ENCODE peak calls at places on chromosomes 2 and 18, in four cellular contexts. M is left ventricle myocardium inferior, X is kidney, F is esophagus squamous epithelium. I is an unnamed sample.

GRCh38 chr2:191150451-191151314 is at the start of gene STAT4:
- DNase-seq in M (no peak), X (peak; percentile 76), F (peak; percentile 4), I (no peak)

GRCh38 chr18:55477537-55478300 is 110.3 kb downstream of the TCF4 start:
- DNase-seq in M (no peak), X (no peak), F (no peak), I (no peak)

GRCh38 chr2:210660-211059 is 53.2 kb downstream of the SH3YL1 start:
- DNase-seq in M (no peak), X (no peak), F (no peak), I (no peak)

GRCh38 chr2:234091432-234091879 is 41.0 kb downstream of the SPP2 start:
- DNase-seq in M (no peak), X (no peak), F (no peak), I (no peak)

GRCh38 chr2:196113061-196113974 is 44.7 kb upstream of the DNAH7 start:
- DNase-seq in M (no peak), X (no peak), F (no peak), I (no peak)

GRCh38 chr2:178279142-178279541 is 84.8 kb downstream of the OSBPL6 start:
- DNase-seq in M (no peak), X (no peak), F (no peak), I (no peak)

GRCh38 chr2:46381263-46381849 is 84.1 kb downstream of the EPAS1 start:
- DNase-seq in M (no peak), X (no peak), F (no peak), I (no peak)

GRCh38 chr2:165539985-165540384 is 70.5 kb downstream of the CSRNP3 start:
- DNase-seq in M (no peak), X (no peak), F (no peak), I (no peak)

GRCh38 chr2:19536136-19536535 is 177.7 kb upstream of the OSR1 start:
- DNase-seq in M (no peak), X (no peak), F (no peak), I (no peak)

GRCh38 chr2:64770781-64771334 is 117.1 kb upstream of the SERTAD2 start:
- DNase-seq in M (peak; percentile 31), X (no peak), F (no peak), I (no peak)

GRCh38 chr2:31254237-31255203 is 20.6 kb downstream of the EHD3 start:
- DNase-seq in M (no peak), X (no peak), F (no peak), I (no peak)

GRCh38 chr2:54750040-54750439 is 26.6 kb downstream of the EML6 start:
- DNase-seq in M (no peak), X (no peak), F (no peak), I (no peak)

GRCh38 chr2:134949966-134950708 is 31.5 kb downstream of the CCNT2 start:
- DNase-seq in M (no peak), X (no peak), F (no peak), I (no peak)

GRCh38 chr2:240991378-240992263 is 6.8 kb upstream of the SNED1 start:
- DNase-seq in M (peak; percentile 86), X (peak; percentile 98), F (peak; percentile 48), I (peak; percentile 94)

GRCh38 chr2:115691409-115691808 is 1249.0 kb downstream of the DPP10 start:
- DNase-seq in M (no peak), X (no peak), F (no peak), I (no peak)

GRCh38 chr2:197909377-197909776 is 105.0 kb downstream of the PLCL1 start:
- DNase-seq in M (no peak), X (no peak), F (no peak), I (no peak)

GRCh38 chr2:51695531-51695930 is 663.6 kb upstream of the NRXN1 start:
- DNase-seq in M (no peak), X (no peak), F (no peak), I (no peak)

GRCh38 chr2:220065581-220065980 is 438.2 kb downstream of the SLC4A3 start:
- DNase-seq in M (no peak), X (no peak), F (no peak), I (no peak)

GRCh38 chr18:10088734-10089133 is 174.9 kb downstream of the VAPA start:
- DNase-seq in M (no peak), X (no peak), F (no peak), I (no peak)